ENCODE peak calls at places on chromosome 14, in four cellular contexts. E is lower lobe of right lung, L is endodermal cell, G is AG09319. S is an unnamed sample.

GRCh38 chr14:99531221-99532096 is 50.2 kb downstream of the CCNK start:
- DNase-seq in E (no peak), L (no peak), G (no peak), S (no peak)

GRCh38 chr14:52318829-52319604 is 4.9 kb downstream of the PTGER2 start:
- DNase-seq in E (no peak), L (no peak), G (no peak), S (no peak)

GRCh38 chr14:76762617-76763361 is 1.5 kb downstream of the VASH1 start:
- DNase-seq in E (no peak), L (peak; percentile 45), G (no peak), S (no peak)

GRCh38 chr14:81221579-81222102 is 882 bp upstream of the GTF2A1 start:
- DNase-seq in E (no peak), L (no peak), G (no peak), S (no peak)

GRCh38 chr14:38404616-38405015 is 148.7 kb upstream of the CLEC14A start:
- DNase-seq in E (no peak), L (no peak), G (no peak), S (no peak)

GRCh38 chr14:69052181-69052601 is 73.1 kb upstream of the ACTN1 start:
- DNase-seq in E (no peak), L (peak; percentile 60), G (no peak), S (no peak)

GRCh38 chr14:56874375-56874774 is 64.1 kb upstream of the OTX2 start:
- DNase-seq in E (no peak), L (peak; percentile 89), G (no peak), S (no peak)

GRCh38 chr14:65237023-65237814 is 134.9 kb upstream of the MAX start:
- DNase-seq in E (no peak), L (no peak), G (no peak), S (no peak)

GRCh38 chr14:96270565-96271420 is 14.8 kb downstream of the BDKRB1 start:
- DNase-seq in E (no peak), L (no peak), G (no peak), S (no peak)

GRCh38 chr14:21652209-21652808 is 1.3 kb upstream of the OR4E2 start:
- DNase-seq in E (no peak), L (peak; percentile 50), G (no peak), S (no peak)

GRCh38 chr14:61659582-61659981 is 35.7 kb upstream of the HIF1A start:
- DNase-seq in E (no peak), L (no peak), G (no peak), S (no peak)

GRCh38 chr14:51529731-51530130 is 122.0 kb upstream of the FRMD6 start:
- DNase-seq in E (no peak), L (no peak), G (no peak), S (no peak)

GRCh38 chr14:61562321-61563161 is 132.8 kb upstream of the HIF1A start:
- DNase-seq in E (no peak), L (no peak), G (peak; percentile 98), S (peak; percentile 72)

GRCh38 chr14:71739273-71739990 is 192.8 kb upstream of the RGS6 start:
- DNase-seq in E (no peak), L (no peak), G (no peak), S (no peak)

GRCh38 chr14:71815110-71815509 is 117.1 kb upstream of the RGS6 start:
- DNase-seq in E (no peak), L (no peak), G (no peak), S (no peak)

GRCh38 chr14:28382460-28383220 is 383.9 kb upstream of the FOXG1 start:
- DNase-seq in E (no peak), L (no peak), G (no peak), S (no peak)

GRCh38 chr14:96893966-96894622 is 96.9 kb downstream of the VRK1 start:
- DNase-seq in E (no peak), L (no peak), G (no peak), S (no peak)

GRCh38 chr14:50021261-50021660 is 95.1 kb downstream of the VCPKMT start:
- DNase-seq in E (no peak), L (no peak), G (no peak), S (no peak)

GRCh38 chr14:86540636-86541247 is 1010.8 kb downstream of the FLRT2 start:
- DNase-seq in E (no peak), L (no peak), G (peak; percentile 19), S (no peak)

GRCh38 chr14:68548194-68549056 is 244.4 kb downstream of the ZFP36L1 start:
- DNase-seq in E (peak; percentile 78), L (peak; percentile 56), G (peak; percentile 97), S (no peak)

GRCh38 chr14:55913324-55914035 is 204.7 kb upstream of the PELI2 start:
- DNase-seq in E (no peak), L (no peak), G (no peak), S (no peak)

GRCh38 chr14:78863143-78863542 is 693.0 kb downstream of the NRXN3 start:
- DNase-seq in E (no peak), L (peak; percentile 86), G (no peak), S (no peak)

GRCh38 chr14:52086755-52087154 is 17.9 kb upstream of the NID2 start:
- DNase-seq in E (no peak), L (no peak), G (no peak), S (no peak)

GRCh38 chr14:101235042-101235871 is 326.0 kb upstream of the DIO3 start:
- DNase-seq in E (peak; percentile 69), L (peak; percentile 92), G (no peak), S (no peak)
- TF ChIP-seq CTCF in E (peak; percentile 71), L (peak; percentile 92), G (peak; percentile 71), S (peak; percentile 81)

GRCh38 chr14:105067140-105067968 is 2.1 kb upstream of the GPR132 start:
- DNase-seq in E (no peak), L (peak; percentile 39), G (no peak), S (peak; percentile 78)

GRCh38 chr14:105064721-105065143 is 498 bp downstream of the GPR132 start:
- DNase-seq in E (no peak), L (peak; percentile 71), G (no peak), S (peak; percentile 82)

GRCh38 chr14:105065280-105066228 is at the start of gene GPR132:
- DNase-seq in E (peak; percentile 76), L (peak; percentile 53), G (no peak), S (peak; percentile 98)

GRCh38 chr14:105067969-105068301 is 2.7 kb upstream of the GPR132 start:
- DNase-seq in E (no peak), L (no peak), G (no peak), S (peak; percentile 45)

DNA sequence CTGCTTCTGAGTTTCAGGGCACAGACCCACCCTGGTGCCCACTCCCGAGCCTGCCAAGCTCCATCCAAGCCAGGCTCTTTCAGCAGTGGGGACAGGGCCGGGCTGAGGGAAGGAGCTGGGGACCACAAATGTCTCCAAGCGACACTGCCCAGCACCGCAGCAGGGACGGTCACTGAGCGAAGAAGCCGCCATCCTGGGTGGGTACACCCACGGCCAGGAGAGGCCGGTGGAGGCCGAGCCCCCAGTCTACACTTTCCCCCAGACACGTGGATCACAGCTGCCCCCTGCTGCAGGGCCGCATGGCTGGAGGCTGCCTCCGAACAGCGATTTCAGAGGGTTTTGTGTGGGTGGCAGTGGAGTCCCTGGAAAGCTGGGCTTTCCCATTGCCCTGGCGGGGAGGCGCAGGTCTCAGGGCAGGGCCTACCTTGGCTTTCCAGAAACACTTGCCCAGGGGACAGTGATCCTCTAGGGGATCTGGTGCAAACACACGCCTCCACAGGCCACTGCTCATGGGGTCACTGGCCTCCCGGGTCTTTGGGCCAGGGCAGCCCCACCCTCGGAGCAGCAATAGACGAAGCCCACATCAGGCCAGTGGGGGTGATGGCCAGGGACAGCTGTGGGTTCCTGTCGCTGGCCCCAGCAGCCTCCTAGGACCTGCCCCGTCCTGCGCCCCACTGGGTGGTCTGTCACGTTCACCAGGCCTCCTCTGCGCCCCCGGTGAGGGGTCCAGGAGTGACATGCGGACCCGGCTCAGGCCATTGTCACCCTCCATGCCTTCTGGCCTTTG is 1.2 kb upstream of the GPR132 start:
- DNase-seq in E (peak; percentile 45), L (peak; percentile 49), G (no peak), S (peak; percentile 48)
- TF ChIP-seq CTCF in E (no peak), L (no peak), G (no peak), S (no peak)

GRCh38 chr14:105039458-105040205 is 18.7 kb upstream of the CDCA4 start:
- DNase-seq in E (peak; percentile 9), L (no peak), G (no peak), S (no peak)
- TF ChIP-seq CTCF in E (no peak), L (no peak), G (no peak), S (no peak)

GRCh38 chr14:24315807-24316596 is 4.7 kb downstream of the LTB4R start:
- DNase-seq in E (peak; percentile 71), L (peak; percentile 86), G (no peak), S (no peak)
- TF ChIP-seq CTCF in E (peak; percentile 38), L (peak; percentile 65), G (no peak), S (no peak)

S was measured in CD14-positive monocyte.